ENCODE peak calls at places on chromosomes 12 and 14, in ten cellular contexts. P is HepG2; V is left cardiac atrium; D is heart left ventricle; X is LoVo; T is NCI-H446 treated with DMSO at 0.1 percent for 48 hours; L is stimulated activated CD4-positive, alpha-beta T cell treated with anti-CD3 and anti-CD28 coated beads, TNF-alpha, amount 100 ng/mL, for 48 hours; U is astrocyte of the spinal cord; B is NCI-H1092 treated with DMSO at 0.1 percent for 48 hours; H is tibial nerve. R is an unnamed sample.

GRCh38 chr14:50319721-50320120 is 7.6 kb downstream of the DMAC2L start:
- DNase-seq in P (no peak), V (no peak), D (no peak), X (no peak), T (no peak), L (no peak), U (no peak), B (no peak), H (no peak), R (no peak)

GRCh38 chr12:124302241-124302806 is 7.4 kb downstream of the RFLNA start:
- DNase-seq in P (no peak), V (no peak), D (no peak), X (no peak), T (no peak), L (no peak), U (no peak), B (no peak), H (no peak), R (no peak)

GRCh38 chr14:77613207-77613606 is 3.2 kb downstream of the SPTLC2 start:
- DNase-seq in P (no peak), V (no peak), D (no peak), X (peak; percentile 26), T (no peak), L (no peak), U (no peak), B (no peak), H (no peak), R (no peak)

GRCh38 chr12:82596484-82596883 is 90.2 kb upstream of the TMTC2 start:
- DNase-seq in P (no peak), V (no peak), D (no peak), X (no peak), T (no peak), L (no peak), U (no peak), B (peak; percentile 87), H (no peak), R (no peak)

GRCh38 chr14:23122086-23122485 is 3.0 kb upstream of the CEBPE start:
- DNase-seq in P (no peak), V (no peak), D (no peak), X (no peak), T (no peak), L (no peak), U (no peak), B (no peak), H (no peak), R (no peak)

GRCh38 chr14:56659964-56660551 is 80.5 kb downstream of the TMEM260 start:
- DNase-seq in P (peak; percentile 50), V (no peak), D (no peak), X (peak; percentile 55), T (peak; percentile 24), L (no peak), U (peak; percentile 44), B (peak; percentile 66), H (no peak), R (no peak)

GRCh38 chr12:96045566-96045965 is 10.2 kb upstream of the LTA4H start:
- DNase-seq in P (no peak), V (no peak), D (no peak), X (no peak), T (no peak), L (no peak), U (no peak), B (no peak), H (no peak), R (no peak)

GRCh38 chr12:11875414-11875935 is 195.3 kb upstream of the BCL2L14 start:
- DNase-seq in P (no peak), V (no peak), D (no peak), X (peak; percentile 81), T (no peak), L (no peak), U (no peak), B (no peak), H (no peak), R (no peak)

GRCh38 chr12:109346920-109347319 is 780 bp upstream of the MYO1H start:
- DNase-seq in P (no peak), V (no peak), D (no peak), X (no peak), T (no peak), L (no peak), U (no peak), B (no peak), H (no peak), R (no peak)

GRCh38 chr12:24810378-24810777 is 138.5 kb downstream of the BCAT1 start:
- DNase-seq in P (no peak), V (no peak), D (no peak), X (no peak), T (no peak), L (no peak), U (no peak), B (no peak), H (no peak), R (no peak)

GRCh38 chr14:87994974-87995373 is 2.0 kb upstream of the GALC start:
- DNase-seq in P (peak; percentile 13), V (no peak), D (no peak), X (no peak), T (no peak), L (no peak), U (no peak), B (no peak), H (no peak), R (no peak)

GRCh38 chr14:51096870-51097269 is 2.0 kb upstream of the TRIM9 start:
- DNase-seq in P (no peak), V (no peak), D (no peak), X (no peak), T (no peak), L (no peak), U (no peak), B (peak; percentile 28), H (no peak), R (no peak)

GRCh38 chr12:13198921-13199320 is 2.4 kb downstream of the EMP1 start:
- DNase-seq in P (no peak), V (peak; percentile 43), D (peak; percentile 51), X (no peak), T (no peak), L (no peak), U (peak; percentile 68), B (no peak), H (no peak), R (no peak)

GRCh38 chr14:104941508-104942365 is 17.1 kb downstream of the PLD4 start:
- DNase-seq in P (no peak), V (peak; percentile 20), D (no peak), X (no peak), T (no peak), L (no peak), U (no peak), B (no peak), H (no peak), R (no peak)

GRCh38 chr12:121996050-121996944 is 25.4 kb upstream of the BCL7A start:
- DNase-seq in P (peak; percentile 40), V (no peak), D (no peak), X (no peak), T (no peak), L (no peak), U (no peak), B (no peak), H (no peak), R (no peak)

GRCh38 chr14:100291305-100292075 is 14.8 kb downstream of the SLC25A29 start:
- DNase-seq in P (no peak), V (no peak), D (no peak), X (no peak), T (no peak), L (no peak), U (no peak), B (no peak), H (no peak), R (no peak)

GRCh38 chr14:33568935-33569579 is 381.8 kb downstream of the EGLN3 start:
- DNase-seq in P (no peak), V (no peak), D (no peak), X (no peak), T (no peak), L (no peak), U (peak; percentile 56), B (no peak), H (no peak), R (no peak)

GRCh38 chr12:57012600-57013465 is 3.5 kb downstream of the TAC3 start:
- DNase-seq in P (no peak), V (no peak), D (no peak), X (no peak), T (no peak), L (no peak), U (no peak), B (no peak), H (no peak), R (no peak)

GRCh38 chr12:123478762-123479161 is 20.8 kb downstream of the SNRNP35 start:
- DNase-seq in P (no peak), V (peak; percentile 81), D (peak; percentile 88), X (no peak), T (no peak), L (no peak), U (peak; percentile 41), B (no peak), H (no peak), R (peak; percentile 86)

GRCh38 chr12:127677537-127678131 is 589.3 kb upstream of the TMEM132C start:
- DNase-seq in P (peak; percentile 44), V (peak; percentile 74), D (peak; percentile 35), X (peak; percentile 73), T (peak; percentile 30), L (peak; percentile 20), U (peak; percentile 88), B (peak; percentile 74), H (peak; percentile 85), R (peak; percentile 2)

R was measured in nucleus accumbens.